ENCODE peak calls at places on chromosomes 7 and 10, in seven cellular contexts. X is prostate gland, J is Peyer's patch, T is suprapubic skin, P is adrenal gland, F is right lobe of liver, K is heart left ventricle. D is an unnamed sample. For H3K4me1, the result is how much of the 10 kb centered on the place peaks cover.

GRCh38 chr7:132752431-132752830 is 176.2 kb upstream of the PLXNA4 start:
- DNase-seq in J (no peak), T (no peak), X (no peak), P (no peak), F (no peak), K (no peak), D (no peak)

GRCh38 chr10:97684866-97685394 is 2.1 kb downstream of the AVPI1 start:
- DNase-seq in X (no peak), K (no peak), J (no peak), F (no peak), P (no peak), T (no peak), D (no peak)

GRCh38 chr10:43816351-43817321 is 168.0 kb upstream of the ZNF32 start:
- DNase-seq in K (peak), X (no peak), F (no peak), P (no peak), T (no peak), J (no peak), D (no peak)

GRCh38 chr10:129495697-129496096 is 28.7 kb downstream of the MGMT start:
- DNase-seq in X (no peak), J (no peak), T (no peak), P (no peak), F (no peak), K (no peak), D (no peak)

GRCh38 chr7:90692396-90692795 is 96.3 kb downstream of the CDK14 start:
- DNase-seq in F (no peak), P (no peak), K (no peak), X (no peak), J (no peak), T (no peak), D (no peak)

GRCh38 chr10:123150229-123150985 is 2.5 kb downstream of the HMX2 start:
- DNase-seq in T (no peak), P (no peak), F (no peak), K (no peak), J (no peak), X (no peak), D (no peak)

GRCh38 chr7:48084727-48085432 is 4.2 kb upstream of the UPP1 start:
- DNase-seq in F (no peak), X (no peak), K (peak), J (no peak), T (peak), P (peak), D (peak)

GRCh38 chr7:128031901-128032604 is 816 bp upstream of the LRRC4 start:
- DNase-seq in K (peak), P (peak), X (peak), F (peak), J (peak), T (no peak), D (no peak)

GRCh38 chr7:95472521-95473160 is 13.1 kb upstream of the ASB4 start:
- DNase-seq in T (no peak), P (no peak), F (no peak), K (no peak), J (no peak), X (no peak), D (peak)

GRCh38 chr7:56046728-56047445 is 4.4 kb downstream of the PSPH start:
- DNase-seq in J (no peak), P (no peak), K (no peak), F (no peak), T (no peak), X (peak), D (no peak)

GRCh38 chr10:132910901-132911711 is 31.3 kb downstream of the CFAP46 start:
- DNase-seq in K (no peak), X (no peak), F (peak), J (no peak), P (no peak), T (peak), D (no peak)

GRCh38 chr7:111486472-111487142 is 75.7 kb downstream of the IMMP2L start:
- DNase-seq in P (no peak), K (no peak), J (no peak), T (no peak), F (no peak), X (no peak), D (no peak)

GRCh38 chr7:87735360-87735759 is 107.2 kb downstream of the RUNDC3B start:
- DNase-seq in X (no peak), F (no peak), P (no peak), K (no peak), T (no peak), J (no peak), D (no peak)

GRCh38 chr7:68166525-68166924 is 1169.9 kb downstream of the TYW1 start:
- DNase-seq in P (no peak), T (no peak), X (no peak), F (no peak), K (no peak), J (no peak), D (no peak)

GRCh38 chr7:106064329-106064728 is 47.8 kb downstream of the SYPL1 start:
- DNase-seq in K (no peak), T (peak), P (no peak), F (no peak), J (no peak), X (no peak), D (no peak)

GRCh38 chr10:119511828-119512515 is 30.5 kb downstream of the RGS10 start:
- DNase-seq in P (no peak), K (no peak), J (peak), F (no peak), T (no peak), X (no peak), D (no peak)

GRCh38 chr10:112981553-112981952 is 31.5 kb downstream of the TCF7L2 start:
- DNase-seq in X (no peak), J (no peak), T (no peak), F (no peak), P (no peak), K (no peak), D (no peak)

GRCh38 chr7:133846203-133846945 is 280.8 kb upstream of the LRGUK start:
- DNase-seq in X (no peak), K (no peak), F (no peak), P (no peak), J (no peak), T (no peak), D (no peak)

GRCh38 chr10:43166207-43166878 is 28.1 kb downstream of the CSGALNACT2 start:
- DNase-seq in X (no peak), K (no peak), P (no peak), F (no peak), J (no peak), T (no peak), D (no peak)

DNA sequence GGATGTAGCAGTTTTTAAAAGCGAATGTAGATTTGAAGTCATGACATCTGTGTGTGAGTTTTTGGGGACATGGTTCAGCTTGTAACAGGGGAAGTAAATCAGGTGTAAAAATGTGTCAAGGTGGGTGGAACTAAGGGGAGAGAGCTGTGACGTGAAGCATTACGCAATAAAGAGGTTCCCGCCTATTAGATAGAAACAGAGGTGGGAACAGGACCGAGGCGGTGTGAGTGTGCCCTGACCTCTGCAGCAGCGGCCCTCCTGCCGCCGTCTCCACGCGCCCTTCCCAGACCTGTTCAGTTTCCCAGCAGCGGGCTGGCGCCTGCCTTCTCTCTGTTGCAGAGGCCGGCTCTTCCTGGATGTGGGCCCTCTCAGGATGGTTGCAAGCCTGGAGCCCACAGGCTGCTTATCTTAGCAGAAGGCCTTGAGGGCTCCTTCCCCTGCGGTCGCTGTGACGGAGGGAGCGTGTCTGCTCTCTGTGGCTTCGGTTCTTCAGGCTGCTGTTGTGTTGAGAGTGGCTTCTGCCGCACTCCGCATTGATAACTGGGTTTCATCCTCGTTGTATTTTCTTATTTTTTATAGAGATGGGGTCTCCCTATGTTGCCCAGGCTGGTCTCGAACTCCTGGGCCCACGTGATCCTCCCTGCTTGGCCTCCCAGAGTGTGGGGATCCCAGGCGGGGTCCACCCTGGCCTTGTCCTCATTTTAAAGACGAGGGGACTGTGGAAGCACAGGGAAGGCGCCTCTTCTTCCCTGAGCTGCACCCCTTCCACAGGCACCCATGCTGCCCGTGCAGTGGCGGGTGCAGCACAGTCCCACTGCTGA is 65.0 kb downstream of the DNAJB6 start:
- DNase-seq in T (peak), X (no peak), F (no peak), J (peak), P (no peak), K (no peak), D (no peak)
- TF ChIP-seq POLR2A in T (no peak), X (no peak), F (no peak), J (no peak), P (no peak), K (no peak), D (no peak)

GRCh38 chr10:78437407-78437768 is 403.7 kb downstream of the RPS24 start:
- DNase-seq in J (no peak), T (no peak), F (no peak), K (no peak), X (no peak), P (no peak), D (no peak)

GRCh38 chr10:78436706-78437406 is 403.2 kb downstream of the RPS24 start:
- DNase-seq in F (no peak), P (no peak), T (no peak), X (no peak), J (no peak), K (no peak), D (no peak)

GRCh38 chr10:78438094-78438906 is 404.6 kb downstream of the RPS24 start:
- DNase-seq in P (no peak), J (no peak), K (no peak), T (no peak), F (no peak), X (no peak), D (no peak)

GRCh38 chr10:78441010-78441409 is 407.3 kb downstream of the RPS24 start:
- DNase-seq in X (no peak), P (no peak), T (no peak), K (no peak), J (no peak), F (no peak), D (no peak)

GRCh38 chr10:78438907-78439809 is 405.5 kb downstream of the RPS24 start:
- DNase-seq in F (no peak), X (no peak), T (no peak), P (no peak), J (no peak), K (no peak), D (no peak)
- H3K4me1 ChIP-seq in F (under half), X (under half), T (under half), P (under half), J (under half), K (under half), D (under half)

GRCh38 chr10:69096045-69096444 is 8.1 kb downstream of the SRGN start:
- DNase-seq in J (no peak), T (no peak), P (no peak), X (no peak), K (no peak), F (no peak), D (no peak)

GRCh38 chr10:69093933-69094332 is 6.0 kb downstream of the SRGN start:
- DNase-seq in X (no peak), J (no peak), T (no peak), P (no peak), F (no peak), K (no peak), D (no peak)

GRCh38 chr10:69090687-69091450 is 3.0 kb downstream of the SRGN start:
- DNase-seq in F (no peak), X (no peak), J (no peak), T (no peak), P (no peak), K (no peak), D (no peak)

GRCh38 chr10:69089638-69090599 is 2.0 kb downstream of the SRGN start:
- DNase-seq in K (no peak), T (no peak), J (no peak), P (no peak), X (no peak), F (no peak), D (no peak)

GRCh38 chr10:69092959-69093850 is 5.3 kb downstream of the SRGN start:
- DNase-seq in P (peak), J (no peak), K (peak), F (no peak), X (peak), T (peak), D (peak)
- TF ChIP-seq POLR2A in P (no peak), J (no peak), K (no peak), F (no peak), X (no peak), T (no peak), D (no peak)

GRCh38 chr7:131007439-131008330 is 273.7 kb upstream of the KLF14 start:
- DNase-seq in F (no peak), X (peak), T (no peak), P (no peak), K (peak), J (peak), D (peak)
- H3K4me1 ChIP-seq in F (under half), X (under half), T (half or more), P (half or more), K (half or more), J (under half), D (half or more)

DNA sequence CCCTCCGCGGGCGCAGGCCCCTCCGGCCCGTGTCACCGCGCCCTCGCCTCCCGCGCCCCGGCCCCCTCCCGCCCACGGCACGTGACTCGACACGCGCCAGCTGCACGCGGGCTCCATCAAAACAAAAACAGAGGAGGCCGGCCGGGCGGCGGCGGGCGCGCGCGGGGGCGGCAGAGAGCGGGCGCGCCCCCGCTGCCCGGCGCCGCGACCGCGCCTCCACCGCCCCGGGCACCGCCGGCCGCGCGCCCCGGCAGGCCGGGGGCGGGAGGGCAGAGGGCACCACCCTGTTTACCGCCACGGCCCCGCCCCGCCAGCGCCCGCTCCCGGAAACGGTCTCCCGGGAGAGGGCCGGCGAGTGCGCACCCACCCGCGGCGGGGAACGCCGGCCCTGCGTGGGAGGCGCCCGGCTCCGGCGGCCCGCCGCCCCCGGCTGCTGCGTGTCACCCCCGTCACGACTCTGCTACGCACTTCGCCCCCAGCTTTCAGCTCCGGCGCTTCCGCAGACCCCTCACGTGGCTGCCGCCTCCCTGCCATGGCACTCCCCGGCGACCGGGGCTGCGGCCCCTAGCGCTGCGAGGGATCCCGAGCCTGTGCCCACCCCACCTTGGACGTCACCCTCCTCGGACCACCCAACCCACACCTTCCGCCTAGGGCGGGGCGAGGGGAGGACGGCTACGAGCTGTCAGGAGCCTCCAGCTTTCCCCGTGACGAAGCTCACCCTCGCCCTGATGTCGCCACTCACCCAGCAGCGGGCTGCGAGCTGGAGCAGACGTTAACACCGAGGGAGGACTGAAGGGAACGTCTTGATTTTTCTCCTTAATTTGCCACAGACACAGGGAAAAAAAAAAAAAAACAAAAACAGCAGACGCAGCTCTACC is 221.6 kb upstream of the MKLN1 start:
- DNase-seq in P (peak), T (peak), J (peak), K (peak), X (peak), F (peak), D (peak)
- TF ChIP-seq POLR2A in P (peak), T (peak), J (peak), K (no peak), X (peak), F (peak), D (peak)

GRCh38 chr7:42924223-42924877 is 7.6 kb downstream of the PSMA2 start:
- DNase-seq in K (no peak), T (no peak), J (no peak), P (no peak), F (no peak), X (no peak), D (no peak)
- H3K4me1 ChIP-seq in K (under half), T (under half), J (under half), P (under half), F (under half), X (under half), D (under half)